ENCODE peak calls at places on chromosomes 4 and X, in ten cellular contexts. One of them, this sample, is unnamed.

GRCh38 chr4:188680004-188680666 is 540.9 kb downstream of the TRIML1 start:
- DNase-seq in cardiac muscle cell: no peak
- DNase-seq in lung: no peak
- DNase-seq in H1: no peak
- DNase-seq in tibial artery: no peak
- DNase-seq in fibroblast of lung: no peak
- DNase-seq in suprapubic skin: no peak
- DNase-seq in caudate nucleus: no peak
- DNase-seq in ascending aorta: no peak
- DNase-seq in right lobe of liver: no peak
- DNase-seq in this sample: no peak

GRCh38 chr4:71184195-71184781 is 154.5 kb upstream of the SLC4A4 start:
- DNase-seq in cardiac muscle cell: peak; percentile 70
- DNase-seq in lung: peak; percentile 41
- DNase-seq in H1: no peak
- DNase-seq in tibial artery: peak; percentile 37
- DNase-seq in fibroblast of lung: peak; percentile 76
- DNase-seq in suprapubic skin: no peak
- DNase-seq in caudate nucleus: peak; percentile 0
- DNase-seq in ascending aorta: no peak
- DNase-seq in right lobe of liver: no peak
- DNase-seq in this sample: no peak

GRCh38 chrX:28016823-28017222 is 35.6 kb upstream of the DCAF8L1 start:
- DNase-seq in cardiac muscle cell: no peak
- DNase-seq in lung: no peak
- DNase-seq in H1: no peak
- DNase-seq in tibial artery: no peak
- DNase-seq in fibroblast of lung: no peak
- DNase-seq in suprapubic skin: no peak
- DNase-seq in caudate nucleus: no peak
- DNase-seq in ascending aorta: no peak
- DNase-seq in right lobe of liver: no peak
- DNase-seq in this sample: no peak

GRCh38 chr4:71559957-71560541 is 221.2 kb downstream of the SLC4A4 start:
- DNase-seq in cardiac muscle cell: peak; percentile 58
- DNase-seq in lung: no peak
- DNase-seq in H1: no peak
- DNase-seq in tibial artery: no peak
- DNase-seq in fibroblast of lung: peak; percentile 33
- DNase-seq in suprapubic skin: no peak
- DNase-seq in caudate nucleus: no peak
- DNase-seq in ascending aorta: no peak
- DNase-seq in right lobe of liver: no peak
- DNase-seq in this sample: no peak

GRCh38 chr4:47442980-47443379 is 20.5 kb downstream of the COMMD8 start:
- DNase-seq in cardiac muscle cell: no peak
- DNase-seq in lung: no peak
- DNase-seq in H1: no peak
- DNase-seq in tibial artery: peak; percentile 25
- DNase-seq in fibroblast of lung: no peak
- DNase-seq in suprapubic skin: no peak
- DNase-seq in caudate nucleus: no peak
- DNase-seq in ascending aorta: peak; percentile 10
- DNase-seq in right lobe of liver: no peak
- DNase-seq in this sample: no peak

GRCh38 chr4:158817562-158818370 is 48.9 kb downstream of the FNIP2 start:
- DNase-seq in cardiac muscle cell: no peak
- DNase-seq in lung: no peak
- DNase-seq in H1: no peak
- DNase-seq in tibial artery: no peak
- DNase-seq in fibroblast of lung: no peak
- DNase-seq in suprapubic skin: no peak
- DNase-seq in caudate nucleus: no peak
- DNase-seq in ascending aorta: no peak
- DNase-seq in right lobe of liver: no peak
- DNase-seq in this sample: no peak

GRCh38 chr4:89056292-89056952 is 563 bp downstream of the FAM13A start:
- DNase-seq in cardiac muscle cell: no peak
- DNase-seq in lung: no peak
- DNase-seq in H1: no peak
- DNase-seq in tibial artery: no peak
- DNase-seq in fibroblast of lung: no peak
- DNase-seq in suprapubic skin: no peak
- DNase-seq in caudate nucleus: no peak
- DNase-seq in ascending aorta: no peak
- DNase-seq in right lobe of liver: no peak
- DNase-seq in this sample: no peak

GRCh38 chr4:78876568-78877320 is 62.5 kb downstream of the PAQR3 start:
- DNase-seq in cardiac muscle cell: peak; percentile 57
- DNase-seq in lung: no peak
- DNase-seq in H1: no peak
- DNase-seq in tibial artery: no peak
- DNase-seq in fibroblast of lung: peak; percentile 65
- DNase-seq in suprapubic skin: no peak
- DNase-seq in caudate nucleus: no peak
- DNase-seq in ascending aorta: no peak
- DNase-seq in right lobe of liver: no peak
- DNase-seq in this sample: no peak

GRCh38 chrX:104113237-104113965 is 1.1 kb downstream of the ZCCHC18 start:
- DNase-seq in cardiac muscle cell: peak; percentile 55
- DNase-seq in lung: peak; percentile 41
- DNase-seq in H1: peak; percentile 49
- DNase-seq in tibial artery: peak; percentile 25
- DNase-seq in fibroblast of lung: peak; percentile 47
- DNase-seq in suprapubic skin: no peak
- DNase-seq in caudate nucleus: peak; percentile 28
- DNase-seq in ascending aorta: no peak
- DNase-seq in right lobe of liver: no peak
- DNase-seq in this sample: peak; percentile 1

GRCh38 chrX:24928114-24928513 is 87.7 kb downstream of the ARX start:
- DNase-seq in cardiac muscle cell: no peak
- DNase-seq in lung: no peak
- DNase-seq in H1: no peak
- DNase-seq in tibial artery: no peak
- DNase-seq in fibroblast of lung: no peak
- DNase-seq in suprapubic skin: no peak
- DNase-seq in caudate nucleus: no peak
- DNase-seq in ascending aorta: no peak
- DNase-seq in right lobe of liver: no peak
- DNase-seq in this sample: no peak

GRCh38 chr4:122083971-122084370 is 68.2 kb upstream of the BLTP1 start:
- DNase-seq in cardiac muscle cell: no peak
- DNase-seq in lung: no peak
- DNase-seq in H1: no peak
- DNase-seq in tibial artery: no peak
- DNase-seq in fibroblast of lung: no peak
- DNase-seq in suprapubic skin: no peak
- DNase-seq in caudate nucleus: no peak
- DNase-seq in ascending aorta: no peak
- DNase-seq in right lobe of liver: no peak
- DNase-seq in this sample: no peak

GRCh38 chrX:25067271-25068172 is 51.8 kb upstream of the ARX start:
- DNase-seq in cardiac muscle cell: no peak
- DNase-seq in lung: no peak
- DNase-seq in H1: no peak
- DNase-seq in tibial artery: no peak
- DNase-seq in fibroblast of lung: no peak
- DNase-seq in suprapubic skin: no peak
- DNase-seq in caudate nucleus: no peak
- DNase-seq in ascending aorta: no peak
- DNase-seq in right lobe of liver: no peak
- DNase-seq in this sample: no peak

GRCh38 chr4:54041916-54042315 is 22.5 kb downstream of the CHIC2 start:
- DNase-seq in cardiac muscle cell: no peak
- DNase-seq in lung: no peak
- DNase-seq in H1: no peak
- DNase-seq in tibial artery: no peak
- DNase-seq in fibroblast of lung: no peak
- DNase-seq in suprapubic skin: no peak
- DNase-seq in caudate nucleus: no peak
- DNase-seq in ascending aorta: no peak
- DNase-seq in right lobe of liver: no peak
- DNase-seq in this sample: no peak

DNA sequence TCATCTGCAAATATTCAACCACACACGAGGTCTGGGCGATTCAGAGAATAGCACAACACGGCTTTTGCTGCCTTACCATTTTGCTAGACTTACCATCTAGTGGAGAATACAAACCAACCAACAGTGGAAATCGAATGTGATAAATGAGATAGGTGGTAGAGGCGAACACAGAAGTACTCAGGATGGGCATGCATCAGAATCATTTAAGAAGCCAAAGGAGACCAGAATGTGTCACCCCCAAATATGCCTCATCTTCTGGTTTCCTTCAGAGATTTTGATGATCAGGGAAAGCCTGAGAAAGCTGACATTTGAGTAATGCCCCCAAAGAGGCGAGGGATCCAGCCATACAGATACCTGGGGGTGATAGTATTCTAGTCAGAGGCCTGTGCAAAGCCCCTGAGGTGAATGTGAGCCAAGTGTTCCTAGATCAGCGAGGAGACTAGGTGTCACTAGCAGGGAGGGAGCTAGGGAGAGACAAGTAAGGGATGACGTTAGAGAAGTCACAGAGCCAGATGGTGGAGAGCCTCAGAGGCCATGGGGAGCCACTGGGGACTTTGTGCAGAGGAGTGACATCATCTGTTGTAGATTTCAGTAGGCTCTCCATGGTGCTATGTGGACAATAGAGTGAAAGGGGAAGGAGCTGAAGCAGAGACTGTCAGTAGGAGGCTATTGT is 1.7 kb downstream of the MTMR1 start:
- DNase-seq in cardiac muscle cell: no peak
- DNase-seq in lung: no peak
- DNase-seq in H1: no peak
- DNase-seq in tibial artery: no peak
- DNase-seq in fibroblast of lung: no peak
- DNase-seq in suprapubic skin: no peak
- DNase-seq in caudate nucleus: no peak
- DNase-seq in ascending aorta: no peak
- DNase-seq in right lobe of liver: no peak
- DNase-seq in this sample: no peak
- H3K27ac ChIP-seq in cardiac muscle cell: no peak overlapping the region
- H3K27ac ChIP-seq in lung: peak overlapping the region; percentile 21
- H3K27ac ChIP-seq in H1: no peak overlapping the region
- H3K27ac ChIP-seq in tibial artery: peak overlapping the region; percentile 89
- H3K27ac ChIP-seq in fibroblast of lung: peak overlapping the region; percentile 81
- H3K27ac ChIP-seq in suprapubic skin: peak overlapping the region; percentile 91
- H3K27ac ChIP-seq in caudate nucleus: no peak overlapping the region
- H3K27ac ChIP-seq in ascending aorta: peak overlapping the region; percentile 91
- H3K27ac ChIP-seq in right lobe of liver: no peak overlapping the region
- H3K27ac ChIP-seq in this sample: no peak overlapping the region

GRCh38 chr4:6732441-6733357 is 16.7 kb downstream of the BLOC1S4 start:
- DNase-seq in cardiac muscle cell: peak; percentile 93
- DNase-seq in lung: peak; percentile 48
- DNase-seq in H1: no peak
- DNase-seq in tibial artery: peak; percentile 65
- DNase-seq in fibroblast of lung: peak; percentile 91
- DNase-seq in suprapubic skin: peak; percentile 88
- DNase-seq in caudate nucleus: peak; percentile 49
- DNase-seq in ascending aorta: peak; percentile 56
- DNase-seq in right lobe of liver: peak; percentile 93
- DNase-seq in this sample: peak; percentile 24
- H3K27ac ChIP-seq in cardiac muscle cell: no peak overlapping the region
- H3K27ac ChIP-seq in lung: peak overlapping the region; percentile 46
- H3K27ac ChIP-seq in H1: no peak overlapping the region
- H3K27ac ChIP-seq in tibial artery: peak overlapping the region; percentile 70
- H3K27ac ChIP-seq in fibroblast of lung: peak overlapping the region; percentile 69
- H3K27ac ChIP-seq in suprapubic skin: no peak overlapping the region
- H3K27ac ChIP-seq in caudate nucleus: peak overlapping the region; percentile 73
- H3K27ac ChIP-seq in ascending aorta: peak overlapping the region; percentile 63
- H3K27ac ChIP-seq in right lobe of liver: peak overlapping the region; percentile 60
- H3K27ac ChIP-seq in this sample: peak overlapping the region; percentile 82

DNA sequence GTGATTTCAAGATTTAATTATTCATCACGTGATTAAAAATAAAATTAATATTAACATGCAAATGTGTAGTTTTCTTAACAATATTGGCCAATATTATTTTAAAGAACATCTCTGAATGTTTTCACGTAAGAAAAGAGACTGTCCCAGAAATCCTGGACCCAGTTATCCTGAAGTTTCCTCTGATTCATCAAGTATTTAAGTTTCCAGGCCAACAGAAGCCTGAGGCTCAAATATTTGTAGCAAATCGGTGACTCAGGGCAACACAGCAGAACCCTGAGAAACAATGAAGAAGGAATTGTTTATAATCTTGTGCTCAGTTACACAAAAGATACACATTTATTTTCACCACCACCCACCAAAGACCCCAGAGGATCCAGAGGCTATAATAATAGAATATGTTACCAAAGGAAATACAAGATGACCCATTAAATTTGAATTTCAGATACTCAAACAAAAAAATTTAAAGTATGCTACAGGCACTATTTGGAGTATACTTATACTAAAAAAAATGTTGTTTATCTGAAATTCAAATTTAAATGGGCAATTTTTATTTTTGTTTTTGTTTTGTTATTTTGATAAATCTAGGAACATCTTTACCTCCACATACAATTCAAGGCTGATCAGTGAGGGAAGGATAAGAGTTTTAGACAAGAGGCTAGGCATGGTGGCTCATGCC is 33.9 kb upstream of the SLC7A11 start:
- DNase-seq in cardiac muscle cell: peak; percentile 85
- DNase-seq in lung: no peak
- DNase-seq in H1: no peak
- DNase-seq in tibial artery: no peak
- DNase-seq in fibroblast of lung: peak; percentile 68
- DNase-seq in suprapubic skin: no peak
- DNase-seq in caudate nucleus: no peak
- DNase-seq in ascending aorta: no peak
- DNase-seq in right lobe of liver: no peak
- DNase-seq in this sample: no peak
- H3K27ac ChIP-seq in cardiac muscle cell: no peak overlapping the region
- H3K27ac ChIP-seq in lung: no peak overlapping the region
- H3K27ac ChIP-seq in H1: no peak overlapping the region
- H3K27ac ChIP-seq in tibial artery: no peak overlapping the region
- H3K27ac ChIP-seq in fibroblast of lung: peak overlapping the region; percentile 68
- H3K27ac ChIP-seq in suprapubic skin: no peak overlapping the region
- H3K27ac ChIP-seq in caudate nucleus: peak overlapping the region; percentile 71
- H3K27ac ChIP-seq in ascending aorta: no peak overlapping the region
- H3K27ac ChIP-seq in right lobe of liver: no peak overlapping the region
- H3K27ac ChIP-seq in this sample: no peak overlapping the region

GRCh38 chr4:150224896-150225591 is 146.8 kb downstream of the DCLK2 start:
- DNase-seq in cardiac muscle cell: peak; percentile 63
- DNase-seq in lung: no peak
- DNase-seq in H1: no peak
- DNase-seq in tibial artery: no peak
- DNase-seq in fibroblast of lung: peak; percentile 93
- DNase-seq in suprapubic skin: no peak
- DNase-seq in caudate nucleus: no peak
- DNase-seq in ascending aorta: no peak
- DNase-seq in right lobe of liver: no peak
- DNase-seq in this sample: no peak
- H3K27ac ChIP-seq in cardiac muscle cell: no peak overlapping the region
- H3K27ac ChIP-seq in lung: no peak overlapping the region
- H3K27ac ChIP-seq in H1: no peak overlapping the region
- H3K27ac ChIP-seq in tibial artery: no peak overlapping the region
- H3K27ac ChIP-seq in fibroblast of lung: peak overlapping the region; percentile 83
- H3K27ac ChIP-seq in suprapubic skin: no peak overlapping the region
- H3K27ac ChIP-seq in caudate nucleus: no peak overlapping the region
- H3K27ac ChIP-seq in ascending aorta: no peak overlapping the region
- H3K27ac ChIP-seq in right lobe of liver: no peak overlapping the region
- H3K27ac ChIP-seq in this sample: no peak overlapping the region

This sample was measured in substantia nigra.